ENCODE peak calls at places on chromosomes 3 and 15, in nine cellular contexts. O is activated CD4-positive, alpha-beta T cell treated with anti-CD3 and anti-CD28 coated beads for 36 hours; L is sigmoid colon; K is neuronal stem cell; N is Kasumi-1; C is pancreas; E is B cell; U is stimulated activated naive CD8-positive, alpha-beta T cell treated with anti-CD3 and anti-CD28 coated beads, Interleukin-15, amount 100 ng/mL, for 72 hours; M is RPMI7951. Z is an unnamed sample.

GRCh38 chr3:38556640-38557358 is 60.7 kb downstream of the EXOG start:
- DNase-seq in O (no peak), L (peak), K (no peak), N (no peak), C (no peak), E (no peak), U (no peak), M (no peak), Z (no peak)

GRCh38 chr3:144265527-144266100 is 294.0 kb downstream of the DIPK2A start:
- DNase-seq in O (no peak), L (no peak), K (no peak), N (peak), C (no peak), E (no peak), U (no peak), M (peak), Z (no peak)

GRCh38 chr3:41893977-41894376 is 67.9 kb downstream of the ULK4 start:
- DNase-seq in O (no peak), L (no peak), K (no peak), N (peak), C (no peak), E (peak), U (no peak), M (peak), Z (peak)

GRCh38 chr15:75809986-75810750 is 33.1 kb upstream of the UBE2Q2 start:
- DNase-seq in O (peak), L (no peak), K (no peak), N (no peak), C (no peak), E (peak), U (no peak), M (peak), Z (peak)

GRCh38 chr15:75620776-75621536 is 4.6 kb downstream of the SNUPN start:
- DNase-seq in O (peak), L (peak), K (no peak), N (peak), C (no peak), E (no peak), U (no peak), M (peak), Z (peak)

GRCh38 chr3:111636506-111636905 is 41.4 kb upstream of the ZBED2 start:
- DNase-seq in O (no peak), L (no peak), K (no peak), N (no peak), C (no peak), E (no peak), U (no peak), M (no peak), Z (no peak)

GRCh38 chr15:65940618-65940909 is 71.3 kb downstream of the RAB11A start:
- DNase-seq in O (no peak), L (no peak), K (no peak), N (no peak), C (no peak), E (no peak), U (no peak), M (no peak), Z (no peak)

GRCh38 chr15:68537506-68537905 is 41.3 kb upstream of the CORO2B start:
- DNase-seq in O (no peak), L (no peak), K (no peak), N (no peak), C (no peak), E (no peak), U (no peak), M (no peak), Z (no peak)

GRCh38 chr3:15542641-15543040 is 21.1 kb upstream of the COLQ start:
- DNase-seq in O (no peak), L (no peak), K (no peak), N (no peak), C (no peak), E (no peak), U (no peak), M (no peak), Z (no peak)

GRCh38 chr3:172085557-172085895 is 46.1 kb downstream of the FNDC3B start:
- DNase-seq in O (no peak), L (no peak), K (no peak), N (no peak), C (no peak), E (no peak), U (no peak), M (no peak), Z (no peak)